ENCODE peak calls at places on chromosome X, in five cellular contexts. One of them, this sample, is unnamed.

GRCh38 chrX:14598330-14598729 is 69.0 kb downstream of the GLRA2 start:
- DNase-seq in IMR-90: no peak
- DNase-seq in sigmoid colon: no peak
- DNase-seq in heart left ventricle: no peak
- DNase-seq in A549: no peak
- DNase-seq in this sample: no peak

GRCh38 chrX:10600479-10600878 is 19.9 kb downstream of the MID1 start:
- DNase-seq in IMR-90: no peak
- DNase-seq in sigmoid colon: no peak
- DNase-seq in heart left ventricle: no peak
- DNase-seq in A549: no peak
- DNase-seq in this sample: no peak

GRCh38 chrX:56764975-56765791 is 36.1 kb downstream of the NBDY start:
- DNase-seq in IMR-90: no peak
- DNase-seq in sigmoid colon: peak; percentile 49
- DNase-seq in heart left ventricle: no peak
- DNase-seq in A549: no peak
- DNase-seq in this sample: peak; percentile 14

GRCh38 chrX:79506001-79506400 is 138.9 kb upstream of the ITM2A start:
- DNase-seq in IMR-90: no peak
- DNase-seq in sigmoid colon: no peak
- DNase-seq in heart left ventricle: no peak
- DNase-seq in A549: no peak
- DNase-seq in this sample: no peak

GRCh38 chrX:140274761-140275525 is 229.9 kb downstream of the SOX3 start:
- DNase-seq in IMR-90: peak; percentile 49
- DNase-seq in sigmoid colon: no peak
- DNase-seq in heart left ventricle: no peak
- DNase-seq in A549: no peak
- DNase-seq in this sample: no peak

GRCh38 chrX:11504234-11504633 is 161.5 kb downstream of the ARHGAP6 start:
- DNase-seq in IMR-90: no peak
- DNase-seq in sigmoid colon: no peak
- DNase-seq in heart left ventricle: no peak
- DNase-seq in A549: peak; percentile 2
- DNase-seq in this sample: no peak

GRCh38 chrX:56226980-56227379 is 5.2 kb upstream of the KLF8 start:
- DNase-seq in IMR-90: no peak
- DNase-seq in sigmoid colon: no peak
- DNase-seq in heart left ventricle: no peak
- DNase-seq in A549: no peak
- DNase-seq in this sample: no peak

GRCh38 chrX:53678667-53679066 is 7.9 kb downstream of the HUWE1 start:
- DNase-seq in IMR-90: no peak
- DNase-seq in sigmoid colon: no peak
- DNase-seq in heart left ventricle: no peak
- DNase-seq in A549: peak; percentile 41
- DNase-seq in this sample: no peak

GRCh38 chrX:70504772-70505450 is 60.3 kb downstream of the DLG3 start:
- DNase-seq in IMR-90: no peak
- DNase-seq in sigmoid colon: no peak
- DNase-seq in heart left ventricle: no peak
- DNase-seq in A549: no peak
- DNase-seq in this sample: no peak

GRCh38 chrX:150663061-150663460 is 30.1 kb upstream of the MTMR1 start:
- DNase-seq in IMR-90: no peak
- DNase-seq in sigmoid colon: no peak
- DNase-seq in heart left ventricle: no peak
- DNase-seq in A549: no peak
- DNase-seq in this sample: no peak

GRCh38 chrX:48531359-48531954 is 8.1 kb upstream of the TBC1D25 start:
- DNase-seq in IMR-90: peak; percentile 69
- DNase-seq in sigmoid colon: peak; percentile 34
- DNase-seq in heart left ventricle: no peak
- DNase-seq in A549: peak; percentile 70
- DNase-seq in this sample: no peak

GRCh38 chrX:7941390-7942042 is 14.3 kb upstream of the PNPLA4 start:
- DNase-seq in IMR-90: peak; percentile 7
- DNase-seq in sigmoid colon: no peak
- DNase-seq in heart left ventricle: no peak
- DNase-seq in A549: peak; percentile 11
- DNase-seq in this sample: no peak

GRCh38 chrX:103918584-103919335 is 43.7 kb upstream of the TMSB15B start:
- DNase-seq in IMR-90: peak; percentile 59
- DNase-seq in sigmoid colon: peak; percentile 85
- DNase-seq in heart left ventricle: peak; percentile 45
- DNase-seq in A549: peak; percentile 75
- DNase-seq in this sample: peak; percentile 66

DNA sequence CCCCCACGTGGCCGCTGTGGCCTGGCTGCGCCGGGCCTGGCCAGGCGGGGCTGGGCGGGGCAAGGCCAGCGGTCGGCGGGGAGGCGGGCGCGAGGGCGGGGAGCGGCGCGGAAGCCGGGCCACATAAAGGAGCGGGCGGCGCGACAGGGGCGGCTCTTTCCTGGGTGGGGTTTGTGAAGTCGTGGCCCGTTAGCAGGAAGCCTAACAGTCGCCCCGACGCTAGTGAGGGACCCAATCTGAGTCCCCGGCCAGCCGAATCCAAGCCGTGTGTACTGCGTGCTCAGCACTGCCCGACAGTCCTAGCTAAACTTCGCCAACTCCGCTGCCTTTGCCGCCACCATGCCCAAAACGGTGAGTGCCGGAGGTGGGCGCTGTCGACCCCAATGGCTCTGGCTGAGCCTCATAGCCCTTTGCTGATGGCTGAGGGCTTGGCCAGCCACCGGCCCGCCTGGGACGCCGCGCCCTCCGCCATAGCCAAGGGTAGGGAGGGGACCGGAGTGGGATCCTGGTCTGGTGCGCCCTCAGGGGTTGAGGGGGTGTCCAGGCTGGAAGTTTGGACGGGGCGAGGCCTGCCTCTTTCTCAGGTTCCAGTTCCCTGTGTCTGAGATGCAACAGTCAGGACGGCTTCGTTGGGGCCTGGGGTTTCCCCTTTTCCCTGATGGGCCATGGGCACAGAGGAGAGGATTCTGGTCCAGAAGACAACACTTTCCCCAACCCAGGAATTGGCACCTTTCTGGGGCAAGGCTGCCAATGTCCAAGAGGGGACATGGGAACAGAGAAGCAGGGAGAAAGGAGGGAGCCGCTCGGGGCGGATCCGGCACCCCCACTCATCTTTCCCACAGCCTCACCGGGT is at the start of gene MSN:
- DNase-seq in IMR-90: peak; percentile 35
- DNase-seq in sigmoid colon: peak; percentile 88
- DNase-seq in heart left ventricle: peak; percentile 87
- DNase-seq in A549: peak; percentile 76
- DNase-seq in this sample: peak; percentile 65
- TF ChIP-seq POLR2A in IMR-90: peak; percentile 80
- TF ChIP-seq POLR2A in sigmoid colon: peak; percentile 50
- TF ChIP-seq POLR2A in heart left ventricle: peak; percentile 79
- TF ChIP-seq POLR2A in A549: peak; percentile 79
- TF ChIP-seq POLR2A in this sample: peak; percentile 71

GRCh38 chrX:19785647-19786046 is 101.8 kb downstream of the SH3KBP1 start:
- DNase-seq in IMR-90: no peak
- DNase-seq in sigmoid colon: no peak
- DNase-seq in heart left ventricle: no peak
- DNase-seq in A549: no peak
- DNase-seq in this sample: no peak
- H3K4me1 ChIP-seq in IMR-90: no peaks in the 10 kb centered on the region
- H3K4me1 ChIP-seq in sigmoid colon: no peaks in the 10 kb centered on the region
- H3K4me1 ChIP-seq in heart left ventricle: no peaks in the 10 kb centered on the region
- H3K4me1 ChIP-seq in A549: no peaks in the 10 kb centered on the region
- H3K4me1 ChIP-seq in this sample: no peaks in the 10 kb centered on the region

GRCh38 chrX:83916525-83916924 is 55.6 kb downstream of the CYLC1 start:
- DNase-seq in IMR-90: peak; percentile 11
- DNase-seq in sigmoid colon: no peak
- DNase-seq in heart left ventricle: no peak
- DNase-seq in A549: peak; percentile 8
- DNase-seq in this sample: peak; percentile 25
- TF ChIP-seq CTCF in IMR-90: peak; percentile 54
- TF ChIP-seq CTCF in sigmoid colon: no peak
- TF ChIP-seq CTCF in heart left ventricle: no peak
- TF ChIP-seq CTCF in A549: peak; percentile 9
- TF ChIP-seq CTCF in this sample: peak; percentile 52

GRCh38 chrX:102715967-102716366 is 3.7 kb downstream of the GPRASP2 start:
- DNase-seq in IMR-90: no peak
- DNase-seq in sigmoid colon: no peak
- DNase-seq in heart left ventricle: no peak
- DNase-seq in A549: no peak
- DNase-seq in this sample: no peak

GRCh38 chrX:102714994-102715393 is 2.7 kb downstream of the GPRASP2 start:
- DNase-seq in IMR-90: no peak
- DNase-seq in sigmoid colon: no peak
- DNase-seq in heart left ventricle: no peak
- DNase-seq in A549: no peak
- DNase-seq in this sample: peak; percentile 23

GRCh38 chrX:102723456-102723855 is 2.9 kb downstream of the GPRASP3 start:
- DNase-seq in IMR-90: no peak
- DNase-seq in sigmoid colon: no peak
- DNase-seq in heart left ventricle: no peak
- DNase-seq in A549: no peak
- DNase-seq in this sample: no peak

GRCh38 chrX:102720237-102721168 is at the start of gene GPRASP3:
- DNase-seq in IMR-90: peak; percentile 75
- DNase-seq in sigmoid colon: peak; percentile 90
- DNase-seq in heart left ventricle: peak; percentile 77
- DNase-seq in A549: peak; percentile 88
- DNase-seq in this sample: peak; percentile 90
- TF ChIP-seq POLR2A in IMR-90: no peak
- TF ChIP-seq POLR2A in sigmoid colon: no peak
- TF ChIP-seq POLR2A in heart left ventricle: no peak
- TF ChIP-seq POLR2A in A549: peak; percentile 41
- TF ChIP-seq POLR2A in this sample: peak; percentile 4

GRCh38 chrX:12974797-12975669 is at the start of gene TMSB4X:
- DNase-seq in IMR-90: peak; percentile 74
- DNase-seq in sigmoid colon: peak; percentile 93
- DNase-seq in heart left ventricle: peak; percentile 87
- DNase-seq in A549: peak; percentile 93
- DNase-seq in this sample: peak; percentile 80

GRCh38 chrX:12973561-12974216 is 1.2 kb upstream of the TMSB4X start:
- DNase-seq in IMR-90: no peak
- DNase-seq in sigmoid colon: no peak
- DNase-seq in heart left ventricle: peak; percentile 36
- DNase-seq in A549: no peak
- DNase-seq in this sample: no peak

GRCh38 chrX:12972867-12973560 is 1.9 kb upstream of the TMSB4X start:
- DNase-seq in IMR-90: no peak
- DNase-seq in sigmoid colon: no peak
- DNase-seq in heart left ventricle: no peak
- DNase-seq in A549: no peak
- DNase-seq in this sample: no peak

GRCh38 chrX:12975670-12975965 is 708 bp downstream of the TMSB4X start:
- DNase-seq in IMR-90: no peak
- DNase-seq in sigmoid colon: no peak
- DNase-seq in heart left ventricle: no peak
- DNase-seq in A549: no peak
- DNase-seq in this sample: no peak

GRCh38 chrX:12974217-12974796 is 603 bp upstream of the TMSB4X start:
- DNase-seq in IMR-90: peak; percentile 54
- DNase-seq in sigmoid colon: peak; percentile 83
- DNase-seq in heart left ventricle: peak; percentile 47
- DNase-seq in A549: peak; percentile 84
- DNase-seq in this sample: peak; percentile 52
- H3K4me1 ChIP-seq in IMR-90: peaks cover 2% of the 10 kb centered on the region
- H3K4me1 ChIP-seq in sigmoid colon: no peaks in the 10 kb centered on the region
- H3K4me1 ChIP-seq in heart left ventricle: peaks cover 4% of the 10 kb centered on the region
- H3K4me1 ChIP-seq in A549: peaks cover 30% of the 10 kb centered on the region
- H3K4me1 ChIP-seq in this sample: no peaks in the 10 kb centered on the region

GRCh38 chrX:31213941-31214340 is 142.1 kb upstream of the FTHL17 start:
- DNase-seq in IMR-90: peak; percentile 19
- DNase-seq in sigmoid colon: no peak
- DNase-seq in heart left ventricle: no peak
- DNase-seq in A549: no peak
- DNase-seq in this sample: no peak
- TF ChIP-seq CTCF in IMR-90: peak; percentile 57
- TF ChIP-seq CTCF in sigmoid colon: no peak
- TF ChIP-seq CTCF in heart left ventricle: no peak
- TF ChIP-seq CTCF in A549: no peak
- TF ChIP-seq CTCF in this sample: peak; percentile 42

GRCh38 chrX:129648514-129649267 is 6.1 kb downstream of the APLN start:
- DNase-seq in IMR-90: no peak
- DNase-seq in sigmoid colon: no peak
- DNase-seq in heart left ventricle: no peak
- DNase-seq in A549: no peak
- DNase-seq in this sample: no peak
- TF ChIP-seq POLR2A in IMR-90: no peak
- TF ChIP-seq POLR2A in sigmoid colon: no peak
- TF ChIP-seq POLR2A in heart left ventricle: no peak
- TF ChIP-seq POLR2A in A549: no peak
- TF ChIP-seq POLR2A in this sample: no peak

DNA sequence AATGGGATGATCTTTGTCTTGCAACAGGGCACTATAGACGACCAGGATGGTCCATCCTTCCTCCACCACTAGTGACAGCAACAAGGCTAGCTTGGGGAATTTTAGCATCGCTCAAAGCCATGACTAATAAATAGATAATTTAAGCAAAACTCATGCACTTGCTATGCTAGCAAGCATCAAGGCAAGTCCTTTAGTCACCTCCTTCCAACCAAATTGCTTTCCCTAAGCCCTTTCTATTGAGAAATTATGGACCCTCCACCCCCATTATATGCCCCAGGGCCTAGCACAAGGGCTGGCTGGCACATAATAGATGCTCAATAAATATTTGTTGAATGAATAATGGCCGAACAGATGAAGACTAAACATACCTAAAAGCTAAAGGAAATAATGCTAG is 28.6 kb downstream of the SLC16A2 start:
- DNase-seq in IMR-90: peak; percentile 68
- DNase-seq in sigmoid colon: no peak
- DNase-seq in heart left ventricle: no peak
- DNase-seq in A549: peak; percentile 19
- DNase-seq in this sample: no peak
- H3K4me1 ChIP-seq in IMR-90: peaks cover 6% of the 10 kb centered on the region
- H3K4me1 ChIP-seq in sigmoid colon: no peaks in the 10 kb centered on the region
- H3K4me1 ChIP-seq in heart left ventricle: no peaks in the 10 kb centered on the region
- H3K4me1 ChIP-seq in A549: peaks cover 34% of the 10 kb centered on the region
- H3K4me1 ChIP-seq in this sample: peaks cover 7% of the 10 kb centered on the region

GRCh38 chrX:31658360-31658759 is 586.5 kb upstream of the FTHL17 start:
- DNase-seq in IMR-90: peak; percentile 49
- DNase-seq in sigmoid colon: no peak
- DNase-seq in heart left ventricle: no peak
- DNase-seq in A549: peak; percentile 2
- DNase-seq in this sample: no peak
- TF ChIP-seq CTCF in IMR-90: peak; percentile 63
- TF ChIP-seq CTCF in sigmoid colon: no peak
- TF ChIP-seq CTCF in heart left ventricle: peak; percentile 25
- TF ChIP-seq CTCF in A549: peak; percentile 46
- TF ChIP-seq CTCF in this sample: peak; percentile 60

GRCh38 chrX:24508375-24508774 is 43.3 kb downstream of the PDK3 start:
- DNase-seq in IMR-90: no peak
- DNase-seq in sigmoid colon: no peak
- DNase-seq in heart left ventricle: no peak
- DNase-seq in A549: no peak
- DNase-seq in this sample: no peak

GRCh38 chrX:24515447-24515846 is 50.4 kb downstream of the PDK3 start:
- DNase-seq in IMR-90: peak; percentile 4
- DNase-seq in sigmoid colon: no peak
- DNase-seq in heart left ventricle: no peak
- DNase-seq in A549: peak; percentile 37
- DNase-seq in this sample: no peak

GRCh38 chrX:24513416-24513815 is 48.3 kb downstream of the PDK3 start:
- DNase-seq in IMR-90: no peak
- DNase-seq in sigmoid colon: no peak
- DNase-seq in heart left ventricle: no peak
- DNase-seq in A549: no peak
- DNase-seq in this sample: no peak
- TF ChIP-seq POLR2A in IMR-90: no peak
- TF ChIP-seq POLR2A in sigmoid colon: no peak
- TF ChIP-seq POLR2A in heart left ventricle: no peak
- TF ChIP-seq POLR2A in A549: no peak
- TF ChIP-seq POLR2A in this sample: no peak

This sample was measured in adrenal gland.